ENCODE peak calls at places on chromosome 17, in eight cellular contexts. Q is Calu3, Z is endodermal cell, X is pancreas, W is SW 1271, K is NCI-H510A, B is NCI-H82, E is omental fat pad. H is an unnamed sample.

GRCh38 chr17:1455291-1455747 is 713 bp downstream of the CRK start:
- DNase-seq in Q (peak; percentile 57), Z (peak; percentile 91), X (peak; percentile 87), W (peak; percentile 66), K (peak; percentile 15), B (peak; percentile 84), E (no peak), H (peak; percentile 82)

GRCh38 chr17:28475151-28475900 is 1.9 kb downstream of the SLC13A2 start:
- DNase-seq in Q (no peak), Z (no peak), X (no peak), W (no peak), K (no peak), B (no peak), E (no peak), H (no peak)

GRCh38 chr17:44345497-44346026 is 460 bp downstream of the GRN start:
- DNase-seq in Q (peak; percentile 78), Z (peak; percentile 94), X (peak; percentile 51), W (peak; percentile 70), K (peak; percentile 33), B (peak; percentile 86), E (no peak), H (peak; percentile 92)

GRCh38 chr17:65071861-65072260 is 15.3 kb upstream of the GNA13 start:
- DNase-seq in Q (no peak), Z (no peak), X (no peak), W (no peak), K (no peak), B (no peak), E (no peak), H (no peak)

GRCh38 chr17:42750730-42751356 is 6.0 kb upstream of the EZH1 start:
- DNase-seq in Q (no peak), Z (no peak), X (no peak), W (no peak), K (no peak), B (no peak), E (no peak), H (no peak)

GRCh38 chr17:59513934-59514841 is 51.2 kb upstream of the DHX40 start:
- DNase-seq in Q (peak; percentile 80), Z (no peak), X (peak; percentile 82), W (no peak), K (peak; percentile 89), B (peak; percentile 100), E (peak; percentile 73), H (no peak)

GRCh38 chr17:37605813-37606505 is 3.3 kb downstream of the SYNRG start:
- DNase-seq in Q (no peak), Z (no peak), X (no peak), W (no peak), K (no peak), B (no peak), E (no peak), H (no peak)

GRCh38 chr17:28973414-28973813 is 22.1 kb upstream of the PHF12 start:
- DNase-seq in Q (no peak), Z (no peak), X (no peak), W (no peak), K (peak; percentile 82), B (no peak), E (no peak), H (no peak)

GRCh38 chr17:45130640-45131293 is 1.5 kb downstream of the PLCD3 start:
- DNase-seq in Q (no peak), Z (no peak), X (peak; percentile 43), W (no peak), K (no peak), B (no peak), E (no peak), H (no peak)

GRCh38 chr17:56896217-56896967 is 17.5 kb downstream of the TRIM25 start:
- DNase-seq in Q (no peak), Z (peak; percentile 44), X (no peak), W (no peak), K (no peak), B (no peak), E (no peak), H (peak; percentile 40)

GRCh38 chr17:82517230-82517865 is 2.2 kb upstream of the FOXK2 start:
- DNase-seq in Q (no peak), Z (no peak), X (peak; percentile 5), W (no peak), K (no peak), B (no peak), E (no peak), H (no peak)

GRCh38 chr17:63282455-63282854 is 163.7 kb downstream of the CYB561 start:
- DNase-seq in Q (no peak), Z (no peak), X (no peak), W (no peak), K (no peak), B (no peak), E (no peak), H (no peak)

GRCh38 chr17:81821603-81822311 is 11.3 kb downstream of the MCRIP1 start:
- DNase-seq in Q (peak; percentile 88), Z (peak; percentile 90), X (peak; percentile 98), W (peak; percentile 17), K (peak; percentile 69), B (peak; percentile 89), E (peak; percentile 39), H (peak; percentile 77)

GRCh38 chr17:76354747-76355310 is 1.1 kb upstream of the PRPSAP1 start:
- DNase-seq in Q (no peak), Z (peak; percentile 73), X (no peak), W (no peak), K (no peak), B (peak; percentile 17), E (no peak), H (peak; percentile 31)

GRCh38 chr17:15414502-15415348 is 52.7 kb downstream of the CDRT4 start:
- DNase-seq in Q (no peak), Z (no peak), X (no peak), W (no peak), K (peak; percentile 61), B (no peak), E (no peak), H (no peak)

GRCh38 chr17:57313276-57313835 is 57.0 kb downstream of the MSI2 start:
- DNase-seq in Q (no peak), Z (peak; percentile 61), X (no peak), W (no peak), K (peak; percentile 15), B (no peak), E (no peak), H (peak; percentile 33)

GRCh38 chr17:47665655-47666054 is 15.9 kb downstream of the KPNB1 start:
- DNase-seq in Q (no peak), Z (no peak), X (no peak), W (no peak), K (no peak), B (no peak), E (no peak), H (no peak)

GRCh38 chr17:50890675-50891516 is 24.7 kb upstream of the TOB1 start:
- DNase-seq in Q (peak; percentile 68), Z (no peak), X (no peak), W (no peak), K (no peak), B (peak; percentile 71), E (no peak), H (no peak)

GRCh38 chr17:43545383-43545632 is 832 bp downstream of the ETV4 start:
- DNase-seq in Q (no peak), Z (no peak), X (no peak), W (no peak), K (no peak), B (no peak), E (no peak), H (no peak)

GRCh38 chr17:7022791-7023571 is at the start of gene BCL6B:
- DNase-seq in Q (no peak), Z (peak; percentile 79), X (no peak), W (no peak), K (no peak), B (no peak), E (no peak), H (peak; percentile 68)

GRCh38 chr17:34071891-34072420 is 183.1 kb upstream of the CCL2 start:
- DNase-seq in Q (no peak), Z (no peak), X (no peak), W (no peak), K (no peak), B (no peak), E (no peak), H (peak; percentile 12)

GRCh38 chr17:9209347-9209746 is 188.0 kb downstream of the NTN1 start:
- DNase-seq in Q (no peak), Z (peak; percentile 34), X (no peak), W (no peak), K (no peak), B (no peak), E (no peak), H (no peak)

GRCh38 chr17:164536-165235 is 16.8 kb downstream of the DOC2B start:
- DNase-seq in Q (peak; percentile 42), Z (peak; percentile 90), X (peak; percentile 46), W (peak; percentile 18), K (no peak), B (peak; percentile 84), E (no peak), H (peak; percentile 68)

GRCh38 chr17:59304811-59305210 is 26.6 kb upstream of the YPEL2 start:
- DNase-seq in Q (no peak), Z (no peak), X (no peak), W (no peak), K (no peak), B (no peak), E (no peak), H (no peak)

GRCh38 chr17:17541640-17542001 is 45.4 kb upstream of the RASD1 start:
- DNase-seq in Q (no peak), Z (no peak), X (peak; percentile 44), W (no peak), K (no peak), B (no peak), E (no peak), H (no peak)

GRCh38 chr17:67534941-67535340 is 157.9 kb downstream of the PITPNC1 start:
- DNase-seq in Q (no peak), Z (peak; percentile 59), X (no peak), W (no peak), K (no peak), B (peak; percentile 30), E (no peak), H (no peak)

GRCh38 chr17:75557075-75557851 is 30.3 kb upstream of the MYO15B start:
- DNase-seq in Q (peak; percentile 94), Z (peak; percentile 81), X (peak; percentile 99), W (no peak), K (no peak), B (no peak), E (no peak), H (no peak)

GRCh38 chr17:38867179-38867994 is 2.5 kb upstream of the LASP1 start:
- DNase-seq in Q (peak; percentile 96), Z (peak; percentile 93), X (peak; percentile 18), W (peak; percentile 70), K (no peak), B (peak; percentile 81), E (no peak), H (peak; percentile 79)

GRCh38 chr17:19753049-19753444 is 4.9 kb upstream of the ALDH3A1 start:
- DNase-seq in Q (peak; percentile 79), Z (no peak), X (no peak), W (peak; percentile 95), K (peak; percentile 38), B (no peak), E (peak; percentile 35), H (no peak)

GRCh38 chr17:47692137-47692894 is 1.6 kb upstream of the TBKBP1 start:
- DNase-seq in Q (no peak), Z (no peak), X (no peak), W (no peak), K (no peak), B (peak; percentile 67), E (no peak), H (no peak)

GRCh38 chr17:82003411-82004381 is 19.0 kb downstream of the CENPX start:
- DNase-seq in Q (peak; percentile 76), Z (peak; percentile 80), X (no peak), W (peak; percentile 87), K (no peak), B (no peak), E (peak; percentile 62), H (no peak)

GRCh38 chr17:869067-869466 is 86.9 kb downstream of the MRM3 start:
- DNase-seq in Q (no peak), Z (no peak), X (no peak), W (no peak), K (no peak), B (no peak), E (peak; percentile 41), H (no peak)

GRCh38 chr17:19288453-19288852 is 51.3 kb downstream of the EPN2 start:
- DNase-seq in Q (no peak), Z (peak; percentile 89), X (no peak), W (no peak), K (no peak), B (no peak), E (no peak), H (peak; percentile 87)

GRCh38 chr17:58329035-58329807 is 626 bp upstream of the TSPOAP1 start:
- DNase-seq in Q (no peak), Z (no peak), X (no peak), W (no peak), K (no peak), B (peak; percentile 83), E (no peak), H (peak; percentile 77)

H was measured in GM23338.